ENCODE peak calls at places on chromosomes 13 and 19, in four cellular contexts. H is effector memory CD8-positive, alpha-beta T cell; S is NCI-H1417; Q is fibroblast of pulmonary artery. X is an unnamed sample.

GRCh38 chr13:30845297-30846214 is 60.5 kb upstream of the MEDAG start:
- DNase-seq in H (no peak), S (no peak), Q (no peak), X (no peak)

GRCh38 chr19:17536957-17537356 is 18.5 kb upstream of the COLGALT1 start:
- DNase-seq in H (no peak), S (no peak), Q (no peak), X (no peak)

GRCh38 chr13:31625115-31625514 is 114.2 kb upstream of the RXFP2 start:
- DNase-seq in H (no peak), S (no peak), Q (peak; percentile 66), X (no peak)

GRCh38 chr19:5349041-5349440 is 8.4 kb upstream of the PTPRS start:
- DNase-seq in H (no peak), S (no peak), Q (no peak), X (no peak)

GRCh38 chr19:16076958-16077611 is 790 bp downstream of the TPM4 start:
- DNase-seq in H (no peak), S (peak; percentile 73), Q (no peak), X (no peak)

GRCh38 chr13:44300895-44301638 is 72.6 kb upstream of the SERP2 start:
- DNase-seq in H (no peak), S (no peak), Q (peak; percentile 88), X (no peak)

GRCh38 chr13:85935868-85936467 is 136.7 kb upstream of the SLITRK6 start:
- DNase-seq in H (no peak), S (no peak), Q (no peak), X (no peak)

GRCh38 chr19:55091955-55092354 is 16.3 kb downstream of the EPS8L1 start:
- DNase-seq in H (no peak), S (no peak), Q (no peak), X (no peak)

GRCh38 chr19:48967346-48968178 is 2.5 kb downstream of the FTL start:
- DNase-seq in H (no peak), S (no peak), Q (peak; percentile 90), X (no peak)

GRCh38 chr13:24052547-24052981 is 108.0 kb upstream of the SPATA13 start:
- DNase-seq in H (no peak), S (peak; percentile 16), Q (peak; percentile 31), X (no peak)

GRCh38 chr19:45670670-45671453 is 2.8 kb downstream of the GIPR start:
- DNase-seq in H (peak; percentile 38), S (peak; percentile 72), Q (peak; percentile 90), X (peak; percentile 36)

GRCh38 chr19:6030214-6030507 is 52.2 kb upstream of the RANBP3 start:
- DNase-seq in H (no peak), S (no peak), Q (peak; percentile 85), X (no peak)

GRCh38 chr13:31119966-31120733 is 41.6 kb downstream of the HSPH1 start:
- DNase-seq in H (no peak), S (peak; percentile 19), Q (peak; percentile 29), X (no peak)

GRCh38 chr13:48264052-48264451 is 31.0 kb downstream of the ITM2B start:
- DNase-seq in H (no peak), S (no peak), Q (no peak), X (no peak)

GRCh38 chr13:32228330-32229041 is 86.7 kb downstream of the ZAR1L start:
- DNase-seq in H (no peak), S (peak; percentile 98), Q (peak; percentile 25), X (no peak)

GRCh38 chr19:28171983-28172382 is 1041.0 kb downstream of the UQCRFS1 start:
- DNase-seq in H (no peak), S (no peak), Q (no peak), X (no peak)

GRCh38 chr19:1425102-1425842 is 12.9 kb upstream of the RPS15 start:
- DNase-seq in H (no peak), S (no peak), Q (no peak), X (no peak)

GRCh38 chr19:1957562-1958248 is 16.7 kb downstream of the CSNK1G2 start:
- DNase-seq in H (no peak), S (no peak), Q (no peak), X (no peak)

GRCh38 chr13:20995245-20995829 is 66.0 kb downstream of the LATS2 start:
- DNase-seq in H (no peak), S (no peak), Q (no peak), X (no peak)

GRCh38 chr13:79780240-79780639 is 299.3 kb downstream of the NDFIP2 start:
- DNase-seq in H (no peak), S (no peak), Q (peak; percentile 16), X (no peak)

GRCh38 chr13:97140611-97141010 is 81.5 kb upstream of the MBNL2 start:
- DNase-seq in H (no peak), S (no peak), Q (no peak), X (no peak)

GRCh38 chr19:7970716-7971448 is 27.4 kb upstream of the TIMM44 start:
- DNase-seq in H (no peak), S (peak; percentile 53), Q (peak; percentile 53), X (no peak)

GRCh38 chr19:38287604-38288003 is 16.4 kb upstream of the C19orf33 start:
- DNase-seq in H (no peak), S (no peak), Q (no peak), X (no peak)

GRCh38 chr13:77333521-77334083 is 6.7 kb upstream of the MYCBP2 start:
- DNase-seq in H (no peak), S (peak; percentile 55), Q (no peak), X (no peak)

GRCh38 chr19:10339380-10339960 is at the start of gene ICAM3:
- DNase-seq in H (peak; percentile 49), S (no peak), Q (no peak), X (peak; percentile 57)

GRCh38 chr13:43728411-43728810 is 58.4 kb downstream of the ENOX1 start:
- DNase-seq in H (no peak), S (no peak), Q (no peak), X (no peak)